ENCODE peak calls at places on chromosomes 2 and 18, in six cellular contexts. One of them, this sample, is unnamed.

GRCh38 chr2:158932246-158932645 is 36.2 kb upstream of the TANC1 start:
- DNase-seq in foreskin keratinocyte: no peak
- DNase-seq in T-helper 2 cell: no peak
- DNase-seq in WTC11: no peak
- DNase-seq in ELR: peak; percentile 8
- DNase-seq in caudate nucleus: no peak
- DNase-seq in this sample: no peak

GRCh38 chr2:76314621-76315020 is 603.9 kb upstream of the GCFC2 start:
- DNase-seq in foreskin keratinocyte: no peak
- DNase-seq in T-helper 2 cell: no peak
- DNase-seq in WTC11: no peak
- DNase-seq in ELR: no peak
- DNase-seq in caudate nucleus: no peak
- DNase-seq in this sample: no peak

GRCh38 chr2:58072102-58072501 is 25.5 kb downstream of the VRK2 start:
- DNase-seq in foreskin keratinocyte: no peak
- DNase-seq in T-helper 2 cell: no peak
- DNase-seq in WTC11: no peak
- DNase-seq in ELR: no peak
- DNase-seq in caudate nucleus: no peak
- DNase-seq in this sample: no peak

GRCh38 chr2:170845343-170845742 is 28.7 kb downstream of the GAD1 start:
- DNase-seq in foreskin keratinocyte: no peak
- DNase-seq in T-helper 2 cell: no peak
- DNase-seq in WTC11: peak; percentile 77
- DNase-seq in ELR: no peak
- DNase-seq in caudate nucleus: no peak
- DNase-seq in this sample: no peak

GRCh38 chr2:201261471-201261870 is 1.1 kb downstream of the CASP8 start:
- DNase-seq in foreskin keratinocyte: no peak
- DNase-seq in T-helper 2 cell: peak; percentile 50
- DNase-seq in WTC11: no peak
- DNase-seq in ELR: no peak
- DNase-seq in caudate nucleus: no peak
- DNase-seq in this sample: no peak

GRCh38 chr2:183946193-183946592 is 652.1 kb upstream of the ZNF804A start:
- DNase-seq in foreskin keratinocyte: no peak
- DNase-seq in T-helper 2 cell: no peak
- DNase-seq in WTC11: no peak
- DNase-seq in ELR: no peak
- DNase-seq in caudate nucleus: no peak
- DNase-seq in this sample: no peak

GRCh38 chr18:73924836-73925235 is 222.8 kb downstream of the FBXO15 start:
- DNase-seq in foreskin keratinocyte: peak; percentile 72
- DNase-seq in T-helper 2 cell: no peak
- DNase-seq in WTC11: no peak
- DNase-seq in ELR: no peak
- DNase-seq in caudate nucleus: no peak
- DNase-seq in this sample: no peak

GRCh38 chr2:70988151-70988550 is 6.5 kb downstream of the TEX261 start:
- DNase-seq in foreskin keratinocyte: no peak
- DNase-seq in T-helper 2 cell: no peak
- DNase-seq in WTC11: no peak
- DNase-seq in ELR: no peak
- DNase-seq in caudate nucleus: no peak
- DNase-seq in this sample: no peak

GRCh38 chr2:20661028-20661980 is 5.6 kb upstream of the GDF7 start:
- DNase-seq in foreskin keratinocyte: peak; percentile 76
- DNase-seq in T-helper 2 cell: peak; percentile 52
- DNase-seq in WTC11: peak; percentile 76
- DNase-seq in ELR: peak; percentile 72
- DNase-seq in caudate nucleus: no peak
- DNase-seq in this sample: peak; percentile 42

GRCh38 chr2:16774091-16774490 is 108.5 kb upstream of the CYRIA start:
- DNase-seq in foreskin keratinocyte: peak; percentile 48
- DNase-seq in T-helper 2 cell: no peak
- DNase-seq in WTC11: no peak
- DNase-seq in ELR: peak; percentile 0
- DNase-seq in caudate nucleus: no peak
- DNase-seq in this sample: no peak

GRCh38 chr2:121485039-121485438 is 45.6 kb upstream of the RNU4ATAC start:
- DNase-seq in foreskin keratinocyte: peak; percentile 96
- DNase-seq in T-helper 2 cell: no peak
- DNase-seq in WTC11: no peak
- DNase-seq in ELR: peak; percentile 80
- DNase-seq in caudate nucleus: no peak
- DNase-seq in this sample: no peak

GRCh38 chr2:7752291-7752690 is 835.1 kb downstream of the RNF144A start:
- DNase-seq in foreskin keratinocyte: no peak
- DNase-seq in T-helper 2 cell: no peak
- DNase-seq in WTC11: no peak
- DNase-seq in ELR: no peak
- DNase-seq in caudate nucleus: no peak
- DNase-seq in this sample: no peak

GRCh38 chr2:236795861-236796219 is 226.2 kb downstream of the ACKR3 start:
- DNase-seq in foreskin keratinocyte: no peak
- DNase-seq in T-helper 2 cell: no peak
- DNase-seq in WTC11: no peak
- DNase-seq in ELR: no peak
- DNase-seq in caudate nucleus: no peak
- DNase-seq in this sample: no peak

GRCh38 chr2:110755494-110756078 is 23.2 kb downstream of the ACOXL start:
- DNase-seq in foreskin keratinocyte: no peak
- DNase-seq in T-helper 2 cell: no peak
- DNase-seq in WTC11: no peak
- DNase-seq in ELR: peak; percentile 44
- DNase-seq in caudate nucleus: no peak
- DNase-seq in this sample: no peak

GRCh38 chr18:22683196-22683676 is 249.9 kb upstream of the RBBP8 start:
- DNase-seq in foreskin keratinocyte: peak; percentile 32
- DNase-seq in T-helper 2 cell: no peak
- DNase-seq in WTC11: no peak
- DNase-seq in ELR: peak; percentile 30
- DNase-seq in caudate nucleus: no peak
- DNase-seq in this sample: no peak

GRCh38 chr2:1502891-1503304 is 89.6 kb downstream of the TPO start:
- DNase-seq in foreskin keratinocyte: no peak
- DNase-seq in T-helper 2 cell: no peak
- DNase-seq in WTC11: no peak
- DNase-seq in ELR: no peak
- DNase-seq in caudate nucleus: no peak
- DNase-seq in this sample: no peak

GRCh38 chr18:45449761-45450227 is 165.5 kb upstream of the SLC14A2 start:
- DNase-seq in foreskin keratinocyte: no peak
- DNase-seq in T-helper 2 cell: no peak
- DNase-seq in WTC11: no peak
- DNase-seq in ELR: no peak
- DNase-seq in caudate nucleus: no peak
- DNase-seq in this sample: peak; percentile 20

GRCh38 chr2:198374375-198375072 is 570.1 kb downstream of the PLCL1 start:
- DNase-seq in foreskin keratinocyte: peak; percentile 63
- DNase-seq in T-helper 2 cell: no peak
- DNase-seq in WTC11: peak; percentile 70
- DNase-seq in ELR: peak; percentile 68
- DNase-seq in caudate nucleus: no peak
- DNase-seq in this sample: no peak

GRCh38 chr2:185255566-185255965 is 483.0 kb upstream of the FSIP2 start:
- DNase-seq in foreskin keratinocyte: peak; percentile 26
- DNase-seq in T-helper 2 cell: no peak
- DNase-seq in WTC11: no peak
- DNase-seq in ELR: peak; percentile 83
- DNase-seq in caudate nucleus: no peak
- DNase-seq in this sample: no peak

GRCh38 chr2:105378276-105378840 is 20.5 kb downstream of the FHL2 start:
- DNase-seq in foreskin keratinocyte: peak; percentile 75
- DNase-seq in T-helper 2 cell: no peak
- DNase-seq in WTC11: no peak
- DNase-seq in ELR: peak; percentile 39
- DNase-seq in caudate nucleus: no peak
- DNase-seq in this sample: no peak

GRCh38 chr2:28926837-28927236 is 32.4 kb downstream of the WDR43 start:
- DNase-seq in foreskin keratinocyte: peak; percentile 87
- DNase-seq in T-helper 2 cell: no peak
- DNase-seq in WTC11: no peak
- DNase-seq in ELR: no peak
- DNase-seq in caudate nucleus: no peak
- DNase-seq in this sample: no peak

GRCh38 chr2:29187926-29188325 is 72.7 kb downstream of the CLIP4 start:
- DNase-seq in foreskin keratinocyte: peak; percentile 35
- DNase-seq in T-helper 2 cell: no peak
- DNase-seq in WTC11: no peak
- DNase-seq in ELR: peak; percentile 39
- DNase-seq in caudate nucleus: no peak
- DNase-seq in this sample: no peak

GRCh38 chr2:68225119-68225632 is 27.2 kb downstream of the PPP3R1 start:
- DNase-seq in foreskin keratinocyte: peak; percentile 36
- DNase-seq in T-helper 2 cell: peak; percentile 7
- DNase-seq in WTC11: peak; percentile 26
- DNase-seq in ELR: peak; percentile 39
- DNase-seq in caudate nucleus: no peak
- DNase-seq in this sample: no peak

GRCh38 chr2:66364495-66364992 is 70.4 kb upstream of the MEIS1 start:
- DNase-seq in foreskin keratinocyte: peak; percentile 59
- DNase-seq in T-helper 2 cell: no peak
- DNase-seq in WTC11: no peak
- DNase-seq in ELR: peak; percentile 73
- DNase-seq in caudate nucleus: no peak
- DNase-seq in this sample: no peak

GRCh38 chr2:161131074-161131680 is 29.1 kb upstream of the TANK start:
- DNase-seq in foreskin keratinocyte: no peak
- DNase-seq in T-helper 2 cell: no peak
- DNase-seq in WTC11: no peak
- DNase-seq in ELR: no peak
- DNase-seq in caudate nucleus: no peak
- DNase-seq in this sample: no peak

GRCh38 chr2:46422717-46423394 is 56.5 kb upstream of the TMEM247 start:
- DNase-seq in foreskin keratinocyte: no peak
- DNase-seq in T-helper 2 cell: no peak
- DNase-seq in WTC11: no peak
- DNase-seq in ELR: no peak
- DNase-seq in caudate nucleus: no peak
- DNase-seq in this sample: no peak

GRCh38 chr2:142682528-142682927 is 194.9 kb upstream of the KYNU start:
- DNase-seq in foreskin keratinocyte: peak; percentile 32
- DNase-seq in T-helper 2 cell: no peak
- DNase-seq in WTC11: no peak
- DNase-seq in ELR: peak; percentile 66
- DNase-seq in caudate nucleus: no peak
- DNase-seq in this sample: no peak

GRCh38 chr2:25281581-25281980 is 60.1 kb downstream of the DNMT3A start:
- DNase-seq in foreskin keratinocyte: no peak
- DNase-seq in T-helper 2 cell: no peak
- DNase-seq in WTC11: no peak
- DNase-seq in ELR: no peak
- DNase-seq in caudate nucleus: no peak
- DNase-seq in this sample: no peak

GRCh38 chr2:69582582-69583176 is 60.9 kb downstream of the AAK1 start:
- DNase-seq in foreskin keratinocyte: no peak
- DNase-seq in T-helper 2 cell: no peak
- DNase-seq in WTC11: no peak
- DNase-seq in ELR: peak; percentile 50
- DNase-seq in caudate nucleus: no peak
- DNase-seq in this sample: no peak

GRCh38 chr2:52260904-52261303 is 1229.0 kb upstream of the NRXN1 start:
- DNase-seq in foreskin keratinocyte: no peak
- DNase-seq in T-helper 2 cell: no peak
- DNase-seq in WTC11: no peak
- DNase-seq in ELR: no peak
- DNase-seq in caudate nucleus: no peak
- DNase-seq in this sample: no peak

GRCh38 chr2:218618102-218618860 is 10.6 kb downstream of the PLCD4 start:
- DNase-seq in foreskin keratinocyte: no peak
- DNase-seq in T-helper 2 cell: no peak
- DNase-seq in WTC11: peak; percentile 22
- DNase-seq in ELR: peak; percentile 26
- DNase-seq in caudate nucleus: no peak
- DNase-seq in this sample: no peak

GRCh38 chr18:78984941-78985784 is 5.5 kb downstream of the SALL3 start:
- DNase-seq in foreskin keratinocyte: no peak
- DNase-seq in T-helper 2 cell: no peak
- DNase-seq in WTC11: peak; percentile 65
- DNase-seq in ELR: peak; percentile 25
- DNase-seq in caudate nucleus: no peak
- DNase-seq in this sample: no peak

GRCh38 chr2:15750433-15750814 is 158.8 kb downstream of the DDX1 start:
- DNase-seq in foreskin keratinocyte: no peak
- DNase-seq in T-helper 2 cell: no peak
- DNase-seq in WTC11: no peak
- DNase-seq in ELR: no peak
- DNase-seq in caudate nucleus: no peak
- DNase-seq in this sample: no peak

GRCh38 chr2:152255918-152256317 is 79.1 kb upstream of the FMNL2 start:
- DNase-seq in foreskin keratinocyte: no peak
- DNase-seq in T-helper 2 cell: no peak
- DNase-seq in WTC11: no peak
- DNase-seq in ELR: no peak
- DNase-seq in caudate nucleus: no peak
- DNase-seq in this sample: no peak

GRCh38 chr2:110853516-110853915 is 121.1 kb downstream of the ACOXL start:
- DNase-seq in foreskin keratinocyte: no peak
- DNase-seq in T-helper 2 cell: peak; percentile 39
- DNase-seq in WTC11: peak; percentile 65
- DNase-seq in ELR: peak; percentile 49
- DNase-seq in caudate nucleus: no peak
- DNase-seq in this sample: no peak

GRCh38 chr2:20052872-20053281 is 1.4 kb upstream of the LAPTM4A start:
- DNase-seq in foreskin keratinocyte: peak; percentile 78
- DNase-seq in T-helper 2 cell: no peak
- DNase-seq in WTC11: no peak
- DNase-seq in ELR: peak; percentile 83
- DNase-seq in caudate nucleus: no peak
- DNase-seq in this sample: no peak